ENCODE peak calls at places on chromosomes 3 and 15, in eight cellular contexts. T is astrocyte of the spinal cord; L is NCI-H1048; Q is dorsolateral prefrontal cortex; G is NCI-H460; X is H7; P is cardiac septum; V is activated naive CD4-positive, alpha-beta T cell treated with anti-CD3 and anti-CD28 coated beads, Interleukin-2, amount 10 ng/mL, durations not matched to agents 7 days and 5 days. C is an unnamed sample.

GRCh38 chr3:154758109-154758868 is 321.8 kb upstream of the MME start:
- DNase-seq in T (peak), L (peak), Q (no peak), G (no peak), X (no peak), P (no peak), V (no peak), C (peak)

GRCh38 chr15:29815000-29815704 is 7.1 kb downstream of the TJP1 start:
- DNase-seq in T (peak), L (no peak), Q (no peak), G (peak), X (no peak), P (no peak), V (no peak), C (no peak)

GRCh38 chr3:38623539-38623938 is 25.9 kb downstream of the SCN5A start:
- DNase-seq in T (no peak), L (no peak), Q (no peak), G (no peak), X (peak), P (no peak), V (no peak), C (no peak)

GRCh38 chr15:86001200-86001599 is 78.5 kb upstream of the AGBL1 start:
- DNase-seq in T (no peak), L (no peak), Q (no peak), G (no peak), X (no peak), P (no peak), V (no peak), C (no peak)

GRCh38 chr15:98952381-98952803 is 55.2 kb downstream of the PGPEP1L start:
- DNase-seq in T (no peak), L (no peak), Q (no peak), G (no peak), X (no peak), P (no peak), V (no peak), C (no peak)

GRCh38 chr3:146166450-146167222 is 5.7 kb upstream of the PLOD2 start:
- DNase-seq in T (peak), L (no peak), Q (no peak), G (no peak), X (no peak), P (no peak), V (no peak), C (no peak)

GRCh38 chr15:101013151-101013550 is 94.0 kb downstream of the LRRK1 start:
- DNase-seq in T (no peak), L (no peak), Q (no peak), G (no peak), X (no peak), P (peak), V (no peak), C (no peak)

GRCh38 chr15:83046558-83047127 is 20.4 kb downstream of the BTBD1 start:
- DNase-seq in T (peak), L (no peak), Q (no peak), G (peak), X (no peak), P (no peak), V (no peak), C (no peak)

GRCh38 chr3:55362206-55362960 is 124.7 kb downstream of the WNT5A start:
- DNase-seq in T (peak), L (no peak), Q (no peak), G (no peak), X (no peak), P (no peak), V (no peak), C (no peak)

GRCh38 chr3:99918720-99919119 is 101.1 kb downstream of the CMSS1 start:
- DNase-seq in T (no peak), L (no peak), Q (no peak), G (no peak), X (no peak), P (no peak), V (no peak), C (no peak)

GRCh38 chr3:59212128-59212764 is 162.4 kb upstream of the CFAP20DC start:
- DNase-seq in T (peak), L (no peak), Q (no peak), G (peak), X (peak), P (no peak), V (no peak), C (peak)

GRCh38 chr3:10459954-10460754 is 45.2 kb downstream of the ATP2B2 start:
- DNase-seq in T (peak), L (peak), Q (no peak), G (peak), X (peak), P (no peak), V (peak), C (no peak)

GRCh38 chr3:106560451-106560966 is 691.7 kb upstream of the CBLB start:
- DNase-seq in T (peak), L (no peak), Q (no peak), G (peak), X (no peak), P (no peak), V (no peak), C (no peak)

GRCh38 chr3:196177967-196178366 is 33.2 kb downstream of the ZDHHC19 start:
- DNase-seq in T (no peak), L (no peak), Q (no peak), G (no peak), X (peak), P (no peak), V (no peak), C (no peak)

GRCh38 chr15:39788108-39788507 is 5.5 kb upstream of the FSIP1 start:
- DNase-seq in T (peak), L (no peak), Q (no peak), G (no peak), X (no peak), P (no peak), V (no peak), C (no peak)

GRCh38 chr15:62588930-62589655 is 424.0 kb upstream of the C2CD4B start:
- DNase-seq in T (peak), L (no peak), Q (no peak), G (no peak), X (no peak), P (no peak), V (no peak), C (no peak)

GRCh38 chr3:32249184-32249782 is 10.8 kb downstream of the CMTM8 start:
- DNase-seq in T (peak), L (no peak), Q (no peak), G (peak), X (no peak), P (no peak), V (no peak), C (no peak)

GRCh38 chr3:20060924-20061323 is 20.7 kb downstream of the KAT2B start:
- DNase-seq in T (no peak), L (no peak), Q (no peak), G (no peak), X (no peak), P (no peak), V (no peak), C (no peak)

GRCh38 chr3:129015388-129016105 is 14.4 kb downstream of the EFCC1 start:
- DNase-seq in T (no peak), L (no peak), Q (no peak), G (peak), X (no peak), P (no peak), V (peak), C (peak)

GRCh38 chr3:48406443-48407431 is 23.1 kb downstream of the PLXNB1 start:
- DNase-seq in T (no peak), L (no peak), Q (no peak), G (no peak), X (peak), P (peak), V (peak), C (peak)

GRCh38 chr15:75368689-75369239 is 357 bp upstream of the MAN2C1 start:
- DNase-seq in T (no peak), L (no peak), Q (no peak), G (no peak), X (peak), P (no peak), V (peak), C (peak)

GRCh38 chr15:52331490-52332240 is 36.1 kb upstream of the MYO5C start:
- DNase-seq in T (peak), L (no peak), Q (no peak), G (peak), X (peak), P (no peak), V (peak), C (peak)

GRCh38 chr15:83379574-83379973 is 67.6 kb upstream of the SH3GL3 start:
- DNase-seq in T (no peak), L (no peak), Q (no peak), G (peak), X (peak), P (no peak), V (no peak), C (no peak)

GRCh38 chr15:89628791-89629715 is 26.2 kb downstream of the KIF7 start:
- DNase-seq in T (no peak), L (no peak), Q (no peak), G (no peak), X (peak), P (no peak), V (no peak), C (peak)

GRCh38 chr3:126392246-126392645 is 2.5 kb upstream of the CFAP100 start:
- DNase-seq in T (no peak), L (no peak), Q (no peak), G (no peak), X (no peak), P (no peak), V (no peak), C (no peak)

GRCh38 chr3:31009881-31010280 is 115.4 kb upstream of the GADL1 start:
- DNase-seq in T (peak), L (no peak), Q (no peak), G (no peak), X (peak), P (no peak), V (no peak), C (no peak)

GRCh38 chr3:99774467-99774866 is 43.2 kb upstream of the CMSS1 start:
- DNase-seq in T (peak), L (no peak), Q (no peak), G (no peak), X (no peak), P (no peak), V (no peak), C (no peak)

GRCh38 chr15:96245252-96245651 is 85.2 kb upstream of the NR2F2 start:
- DNase-seq in T (no peak), L (no peak), Q (no peak), G (no peak), X (no peak), P (no peak), V (no peak), C (no peak)

GRCh38 chr3:182183716-182184430 is 472.1 kb downstream of the SOX2 start:
- DNase-seq in T (peak), L (no peak), Q (no peak), G (no peak), X (no peak), P (no peak), V (no peak), C (no peak)

GRCh38 chr3:88809993-88810392 is 297.4 kb upstream of the EPHA3 start:
- DNase-seq in T (peak), L (no peak), Q (no peak), G (no peak), X (no peak), P (no peak), V (no peak), C (no peak)

GRCh38 chr15:85307687-85308045 is 72.7 kb upstream of the AKAP13 start:
- DNase-seq in T (no peak), L (no peak), Q (no peak), G (no peak), X (no peak), P (no peak), V (no peak), C (no peak)

GRCh38 chr3:137610723-137611122 is 153.4 kb upstream of the SOX14 start:
- DNase-seq in T (no peak), L (no peak), Q (no peak), G (no peak), X (no peak), P (no peak), V (no peak), C (no peak)

GRCh38 chr15:75947117-75947516 is 43.4 kb downstream of the FBXO22 start:
- DNase-seq in T (peak), L (no peak), Q (no peak), G (no peak), X (no peak), P (no peak), V (no peak), C (no peak)

GRCh38 chr3:159882784-159883779 is 105.6 kb upstream of the IL12A start:
- DNase-seq in T (peak), L (no peak), Q (no peak), G (no peak), X (no peak), P (no peak), V (no peak), C (no peak)

GRCh38 chr15:46646476-46646875 is 1011.6 kb downstream of the SQOR start:
- DNase-seq in T (no peak), L (no peak), Q (no peak), G (no peak), X (no peak), P (no peak), V (no peak), C (no peak)

GRCh38 chr15:100190675-100191074 is 151.1 kb downstream of the ADAMTS17 start:
- DNase-seq in T (no peak), L (no peak), Q (no peak), G (no peak), X (no peak), P (no peak), V (no peak), C (no peak)

GRCh38 chr3:48372862-48373435 is 930 bp downstream of the FBXW12 start:
- DNase-seq in T (no peak), L (no peak), Q (no peak), G (no peak), X (no peak), P (no peak), V (no peak), C (no peak)

GRCh38 chr3:37183375-37183831 is 9.0 kb upstream of the LRRFIP2 start:
- DNase-seq in T (peak), L (no peak), Q (no peak), G (no peak), X (no peak), P (no peak), V (no peak), C (no peak)

GRCh38 chr3:12758025-12758830 is 831 bp downstream of the TMEM40 start:
- DNase-seq in T (peak), L (no peak), Q (no peak), G (no peak), X (peak), P (no peak), V (no peak), C (no peak)

C was measured in frontal cortex.